ENCODE peak calls at places on chromosomes 5 and 9, in six cellular contexts. G, P, V, E, T and N are unnamed samples.

GRCh38 chr5:43639566-43639965 is 36.6 kb downstream of the NNT start:
- DNase-seq in G (no peak), P (no peak), T (no peak), E (no peak), V (no peak), N (no peak)

GRCh38 chr9:113798062-113799030 is 77.8 kb upstream of the ZNF618 start:
- DNase-seq in E (no peak), T (peak; percentile 7), P (no peak), G (no peak), V (no peak), N (no peak)

GRCh38 chr5:137890850-137891249 is 1.6 kb downstream of the PKD2L2 start:
- DNase-seq in E (no peak), T (no peak), P (no peak), V (no peak), G (no peak), N (no peak)

GRCh38 chr9:93108301-93109041 is 12.5 kb downstream of the CARD19 start:
- DNase-seq in G (no peak), P (peak; percentile 46), T (no peak), V (peak; percentile 11), E (peak; percentile 20), N (peak; percentile 14)

GRCh38 chr5:75265731-75266130 is 29.1 kb upstream of the ANKRD31 start:
- DNase-seq in T (peak; percentile 45), P (no peak), G (peak; percentile 35), E (no peak), V (no peak), N (no peak)

GRCh38 chr5:180084638-180085561 is 13.3 kb upstream of the RNF130 start:
- DNase-seq in P (peak; percentile 64), E (no peak), T (no peak), G (peak; percentile 36), V (no peak), N (no peak)

GRCh38 chr9:86354882-86355399 is 731 bp upstream of the TUT7 start:
- DNase-seq in V (no peak), E (no peak), G (no peak), P (no peak), T (peak; percentile 9), N (no peak)

GRCh38 chr5:154478752-154479159 is 729 bp upstream of the HAND1 start:
- DNase-seq in G (peak; percentile 41), T (no peak), P (no peak), E (no peak), V (no peak), N (no peak)

GRCh38 chr9:82593436-82593835 is 469.5 kb downstream of the RASEF start:
- DNase-seq in T (no peak), G (no peak), P (no peak), V (no peak), E (no peak), N (no peak)

GRCh38 chr5:140245354-140245753 is 57.5 kb downstream of the PFDN1 start:
- DNase-seq in T (no peak), E (peak; percentile 28), V (no peak), P (no peak), G (no peak), N (no peak)

GRCh38 chr9:111298831-111299603 is 31.0 kb downstream of the OR2K2 start:
- DNase-seq in P (no peak), V (no peak), T (peak; percentile 64), E (peak; percentile 87), G (peak; percentile 41), N (no peak)

GRCh38 chr9:127776195-127776918 is 2.1 kb downstream of the SH2D3C start:
- DNase-seq in V (no peak), P (peak; percentile 78), E (no peak), T (no peak), G (peak; percentile 68), N (peak; percentile 59)

GRCh38 chr5:87241555-87241954 is 26.1 kb upstream of the RASA1 start:
- DNase-seq in V (no peak), G (no peak), E (no peak), T (no peak), P (no peak), N (no peak)

GRCh38 chr5:75054110-75054930 is 2.0 kb upstream of the GCNT4 start:
- DNase-seq in T (peak; percentile 52), G (peak; percentile 72), P (peak; percentile 53), V (no peak), E (peak; percentile 54), N (peak; percentile 51)

GRCh38 chr5:102561894-102562760 is 63.3 kb upstream of the SLCO6A1 start:
- DNase-seq in P (peak; percentile 46), G (peak; percentile 67), E (no peak), T (no peak), V (peak; percentile 74), N (peak; percentile 62)
- TF ChIP-seq CTCF in P (peak; percentile 52), G (peak; percentile 93), E (peak; percentile 37), T (peak; percentile 83), V (peak; percentile 100), N (peak; percentile 81)

GRCh38 chr9:117368684-117369230 is 46.1 kb downstream of the ASTN2 start:
- DNase-seq in T (no peak), V (no peak), P (no peak), G (no peak), E (no peak), N (no peak)

GRCh38 chr9:117375956-117376355 is 38.9 kb downstream of the ASTN2 start:
- DNase-seq in P (no peak), V (no peak), T (no peak), G (no peak), E (no peak), N (no peak)

GRCh38 chr9:117377046-117377445 is 37.8 kb downstream of the ASTN2 start:
- DNase-seq in E (no peak), T (no peak), G (peak; percentile 29), V (peak; percentile 80), P (no peak), N (peak; percentile 60)

DNA sequence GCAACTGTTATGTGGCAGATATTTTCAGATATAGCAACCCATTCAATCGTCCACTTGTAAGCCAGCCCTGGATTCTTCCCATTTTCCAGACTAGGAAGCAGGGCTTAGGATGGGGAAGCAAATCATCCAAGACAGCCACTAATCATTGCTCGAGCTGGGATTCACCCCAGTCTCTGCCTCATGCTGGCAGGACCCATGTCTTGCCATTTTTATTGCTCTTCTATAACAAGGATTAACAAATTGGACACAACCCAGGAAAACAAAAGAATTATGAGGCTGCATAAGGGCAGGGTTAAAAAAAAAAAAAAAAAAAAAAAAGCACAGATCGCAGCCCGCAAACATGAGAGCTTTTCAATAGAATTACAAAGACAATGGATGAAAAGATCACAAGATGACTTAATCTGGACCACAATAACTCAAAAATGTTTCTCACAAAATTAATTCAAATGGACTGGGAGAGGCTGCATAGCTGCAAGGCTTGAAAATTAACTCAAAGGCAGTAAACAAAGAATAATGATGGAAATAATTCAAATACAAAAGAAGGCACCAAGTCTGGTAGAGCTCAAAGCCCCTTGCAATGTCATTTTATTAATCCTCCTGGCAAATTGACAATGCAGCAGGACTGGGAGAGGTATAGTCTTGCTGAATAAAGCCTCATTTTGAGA is 40.6 kb downstream of the ASTN2 start:
- DNase-seq in V (no peak), P (no peak), T (no peak), G (no peak), E (no peak), N (no peak)
- TF ChIP-seq CTCF in V (no peak), P (no peak), T (no peak), G (no peak), E (no peak), N (no peak)

DNA sequence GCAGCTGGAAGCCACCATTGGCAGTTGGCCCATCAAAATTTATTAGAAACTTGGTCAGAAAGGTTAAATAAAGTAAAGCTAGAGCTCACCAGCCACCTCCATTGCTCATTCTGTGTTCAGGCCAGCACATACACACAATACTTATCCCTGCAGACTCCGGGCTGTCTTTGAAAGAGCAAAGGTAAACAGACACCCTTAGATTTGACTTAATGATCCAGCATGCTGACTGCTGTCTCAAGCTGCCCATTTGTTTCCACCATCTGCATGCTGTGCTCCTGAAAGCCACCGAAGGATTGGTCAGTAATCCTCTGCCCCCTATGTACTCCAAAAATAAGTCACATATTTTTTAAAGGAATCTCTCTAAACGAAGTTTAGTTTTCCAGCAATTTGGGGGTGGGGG is 1059.8 kb upstream of the DMAC1 start:
- DNase-seq in T (no peak), G (peak; percentile 60), E (no peak), V (no peak), P (no peak), N (peak; percentile 33)
- TF ChIP-seq CTCF in T (no peak), G (no peak), E (no peak), V (no peak), P (no peak), N (no peak)

DNA sequence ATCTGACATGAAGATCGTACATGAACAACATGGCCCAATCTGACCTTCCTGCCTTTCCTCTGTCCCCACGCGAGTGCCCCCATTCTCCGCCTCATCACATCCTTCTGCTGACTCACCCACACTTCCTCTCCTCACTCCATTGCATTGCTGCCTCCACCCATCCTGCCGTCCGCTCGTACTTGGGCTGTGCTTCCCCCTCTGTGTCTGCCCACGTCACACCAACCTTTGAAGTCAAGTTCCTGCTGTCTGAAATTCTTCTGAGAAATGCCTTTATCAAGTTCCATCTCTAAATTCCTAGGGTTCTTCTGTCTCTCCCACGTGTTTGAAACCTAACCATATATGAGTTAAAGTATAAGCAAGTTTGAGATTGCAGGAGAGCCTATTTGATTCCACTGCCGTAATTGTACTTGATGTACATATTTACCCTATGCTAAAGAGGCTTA is 18.0 kb upstream of the STARD4 start:
- DNase-seq in T (peak; percentile 62), E (peak; percentile 80), P (peak; percentile 86), V (no peak), G (no peak), N (no peak)
- TF ChIP-seq CTCF in T (no peak), E (no peak), P (no peak), V (no peak), G (no peak), N (no peak)

GRCh38 chr5:135955525-135955924 is 742 bp upstream of the LECT2 start:
- DNase-seq in G (no peak), P (no peak), T (no peak), E (no peak), V (no peak), N (no peak)
- TF ChIP-seq CTCF in G (no peak), P (no peak), T (no peak), E (no peak), V (no peak), N (no peak)

GRCh38 chr5:116436674-116437350 is 137.8 kb downstream of the SEMA6A start:
- DNase-seq in P (no peak), V (peak; percentile 62), E (no peak), T (no peak), G (no peak), N (no peak)
- TF ChIP-seq CTCF in P (no peak), V (no peak), E (no peak), T (no peak), G (no peak), N (no peak)

GRCh38 chr5:131423056-131423455 is 159.2 kb downstream of the CDC42SE2 start:
- DNase-seq in T (no peak), P (no peak), E (no peak), G (peak; percentile 56), V (peak; percentile 23), N (no peak)
- TF ChIP-seq CTCF in T (peak; percentile 74), P (peak; percentile 45), E (peak; percentile 27), G (peak; percentile 69), V (peak; percentile 75), N (peak; percentile 56)

GRCh38 chr5:77828445-77828844 is 52.3 kb upstream of the TBCA start:
- DNase-seq in G (no peak), E (no peak), V (no peak), P (no peak), T (no peak), N (no peak)
- TF ChIP-seq CTCF in G (peak; percentile 28), E (no peak), V (peak; percentile 26), P (no peak), T (peak; percentile 67), N (peak; percentile 78)